ENCODE peak calls at places on chromosomes 16 and 17, in seven cellular contexts. One of them, this sample, is unnamed. For H3K4me1, the result is how much of the 10 kb centered on the place peaks cover.

GRCh38 chr17:57016066-57016763 is 38.3 kb downstream of the SCPEP1 start:
- DNase-seq in hepatocyte: no peak
- DNase-seq in aorta: no peak
- DNase-seq in upper lobe of right lung: no peak
- DNase-seq in suprapubic skin: no peak
- DNase-seq in right lobe of liver: no peak
- DNase-seq in keratinocyte: no peak
- DNase-seq in this sample: no peak

GRCh38 chr17:66426397-66427033 is 124.1 kb downstream of the PRKCA start:
- DNase-seq in hepatocyte: no peak
- DNase-seq in aorta: no peak
- DNase-seq in upper lobe of right lung: no peak
- DNase-seq in suprapubic skin: no peak
- DNase-seq in right lobe of liver: no peak
- DNase-seq in keratinocyte: no peak
- DNase-seq in this sample: no peak

GRCh38 chr17:12438813-12439586 is 226.7 kb upstream of the MYOCD start:
- DNase-seq in hepatocyte: no peak
- DNase-seq in aorta: no peak
- DNase-seq in upper lobe of right lung: no peak
- DNase-seq in suprapubic skin: no peak
- DNase-seq in right lobe of liver: no peak
- DNase-seq in keratinocyte: no peak
- DNase-seq in this sample: no peak

GRCh38 chr17:32807577-32807976 is 69.3 kb downstream of the MYO1D start:
- DNase-seq in hepatocyte: no peak
- DNase-seq in aorta: no peak
- DNase-seq in upper lobe of right lung: no peak
- DNase-seq in suprapubic skin: no peak
- DNase-seq in right lobe of liver: no peak
- DNase-seq in keratinocyte: no peak
- DNase-seq in this sample: no peak

GRCh38 chr16:23269248-23270091 is 32.6 kb upstream of the SCNN1B start:
- DNase-seq in hepatocyte: no peak
- DNase-seq in aorta: no peak
- DNase-seq in upper lobe of right lung: no peak
- DNase-seq in suprapubic skin: no peak
- DNase-seq in right lobe of liver: no peak
- DNase-seq in keratinocyte: no peak
- DNase-seq in this sample: no peak

GRCh38 chr17:74733365-74734122 is 3.5 kb upstream of the RAB37 start:
- DNase-seq in hepatocyte: no peak
- DNase-seq in aorta: no peak
- DNase-seq in upper lobe of right lung: no peak
- DNase-seq in suprapubic skin: no peak
- DNase-seq in right lobe of liver: no peak
- DNase-seq in keratinocyte: no peak
- DNase-seq in this sample: no peak

GRCh38 chr16:12788758-12789157 is 14.9 kb downstream of the CPPED1 start:
- DNase-seq in hepatocyte: no peak
- DNase-seq in aorta: no peak
- DNase-seq in upper lobe of right lung: no peak
- DNase-seq in suprapubic skin: no peak
- DNase-seq in right lobe of liver: no peak
- DNase-seq in keratinocyte: no peak
- DNase-seq in this sample: no peak

GRCh38 chr16:57284206-57284951 is at the start of gene PLLP:
- DNase-seq in hepatocyte: peak
- DNase-seq in aorta: peak
- DNase-seq in upper lobe of right lung: peak
- DNase-seq in suprapubic skin: peak
- DNase-seq in right lobe of liver: peak
- DNase-seq in keratinocyte: no peak
- DNase-seq in this sample: no peak

GRCh38 chr17:50348522-50349240 is 2.8 kb downstream of the XYLT2 start:
- DNase-seq in hepatocyte: peak
- DNase-seq in aorta: peak
- DNase-seq in upper lobe of right lung: peak
- DNase-seq in suprapubic skin: peak
- DNase-seq in right lobe of liver: peak
- DNase-seq in keratinocyte: no peak
- DNase-seq in this sample: no peak

GRCh38 chr16:21184834-21185233 is 26.4 kb downstream of the LDAF1 start:
- DNase-seq in hepatocyte: no peak
- DNase-seq in aorta: no peak
- DNase-seq in upper lobe of right lung: no peak
- DNase-seq in suprapubic skin: no peak
- DNase-seq in right lobe of liver: no peak
- DNase-seq in keratinocyte: no peak
- DNase-seq in this sample: no peak

GRCh38 chr17:79789943-79790804 is 6.7 kb downstream of the CBX8 start:
- DNase-seq in hepatocyte: peak
- DNase-seq in aorta: peak
- DNase-seq in upper lobe of right lung: peak
- DNase-seq in suprapubic skin: no peak
- DNase-seq in right lobe of liver: peak
- DNase-seq in keratinocyte: no peak
- DNase-seq in this sample: no peak

GRCh38 chr17:43398724-43399595 is at the start of gene ARL4D:
- DNase-seq in hepatocyte: peak
- DNase-seq in aorta: peak
- DNase-seq in upper lobe of right lung: peak
- DNase-seq in suprapubic skin: peak
- DNase-seq in right lobe of liver: peak
- DNase-seq in keratinocyte: no peak
- DNase-seq in this sample: peak

GRCh38 chr16:87185983-87186382 is 131.2 kb downstream of the C16orf95 start:
- DNase-seq in hepatocyte: no peak
- DNase-seq in aorta: peak
- DNase-seq in upper lobe of right lung: no peak
- DNase-seq in suprapubic skin: no peak
- DNase-seq in right lobe of liver: no peak
- DNase-seq in keratinocyte: no peak
- DNase-seq in this sample: no peak

GRCh38 chr17:7438050-7438614 is 1.2 kb upstream of the FGF11 start:
- DNase-seq in hepatocyte: peak
- DNase-seq in aorta: peak
- DNase-seq in upper lobe of right lung: peak
- DNase-seq in suprapubic skin: peak
- DNase-seq in right lobe of liver: peak
- DNase-seq in keratinocyte: no peak
- DNase-seq in this sample: peak

GRCh38 chr16:1377406-1378010 is 25.8 kb downstream of the GNPTG start:
- DNase-seq in hepatocyte: no peak
- DNase-seq in aorta: no peak
- DNase-seq in upper lobe of right lung: no peak
- DNase-seq in suprapubic skin: no peak
- DNase-seq in right lobe of liver: no peak
- DNase-seq in keratinocyte: no peak
- DNase-seq in this sample: no peak

GRCh38 chr17:38912221-38912813 is 13.1 kb upstream of the LASP1NB start:
- DNase-seq in hepatocyte: peak
- DNase-seq in aorta: peak
- DNase-seq in upper lobe of right lung: peak
- DNase-seq in suprapubic skin: no peak
- DNase-seq in right lobe of liver: peak
- DNase-seq in keratinocyte: no peak
- DNase-seq in this sample: peak

GRCh38 chr16:50611332-50611934 is 63.2 kb downstream of the NKD1 start:
- DNase-seq in hepatocyte: no peak
- DNase-seq in aorta: no peak
- DNase-seq in upper lobe of right lung: no peak
- DNase-seq in suprapubic skin: no peak
- DNase-seq in right lobe of liver: no peak
- DNase-seq in keratinocyte: no peak
- DNase-seq in this sample: no peak

GRCh38 chr16:50610331-50611262 is 62.4 kb downstream of the NKD1 start:
- DNase-seq in hepatocyte: peak
- DNase-seq in aorta: no peak
- DNase-seq in upper lobe of right lung: no peak
- DNase-seq in suprapubic skin: no peak
- DNase-seq in right lobe of liver: no peak
- DNase-seq in keratinocyte: no peak
- DNase-seq in this sample: no peak

GRCh38 chr16:50612849-50613198 is 64.6 kb downstream of the NKD1 start:
- DNase-seq in hepatocyte: no peak
- DNase-seq in aorta: no peak
- DNase-seq in upper lobe of right lung: no peak
- DNase-seq in suprapubic skin: no peak
- DNase-seq in right lobe of liver: no peak
- DNase-seq in keratinocyte: no peak
- DNase-seq in this sample: no peak

GRCh38 chr16:50613281-50613991 is 65.2 kb downstream of the NKD1 start:
- DNase-seq in hepatocyte: peak
- DNase-seq in aorta: no peak
- DNase-seq in upper lobe of right lung: no peak
- DNase-seq in suprapubic skin: no peak
- DNase-seq in right lobe of liver: no peak
- DNase-seq in keratinocyte: no peak
- DNase-seq in this sample: peak

DNA sequence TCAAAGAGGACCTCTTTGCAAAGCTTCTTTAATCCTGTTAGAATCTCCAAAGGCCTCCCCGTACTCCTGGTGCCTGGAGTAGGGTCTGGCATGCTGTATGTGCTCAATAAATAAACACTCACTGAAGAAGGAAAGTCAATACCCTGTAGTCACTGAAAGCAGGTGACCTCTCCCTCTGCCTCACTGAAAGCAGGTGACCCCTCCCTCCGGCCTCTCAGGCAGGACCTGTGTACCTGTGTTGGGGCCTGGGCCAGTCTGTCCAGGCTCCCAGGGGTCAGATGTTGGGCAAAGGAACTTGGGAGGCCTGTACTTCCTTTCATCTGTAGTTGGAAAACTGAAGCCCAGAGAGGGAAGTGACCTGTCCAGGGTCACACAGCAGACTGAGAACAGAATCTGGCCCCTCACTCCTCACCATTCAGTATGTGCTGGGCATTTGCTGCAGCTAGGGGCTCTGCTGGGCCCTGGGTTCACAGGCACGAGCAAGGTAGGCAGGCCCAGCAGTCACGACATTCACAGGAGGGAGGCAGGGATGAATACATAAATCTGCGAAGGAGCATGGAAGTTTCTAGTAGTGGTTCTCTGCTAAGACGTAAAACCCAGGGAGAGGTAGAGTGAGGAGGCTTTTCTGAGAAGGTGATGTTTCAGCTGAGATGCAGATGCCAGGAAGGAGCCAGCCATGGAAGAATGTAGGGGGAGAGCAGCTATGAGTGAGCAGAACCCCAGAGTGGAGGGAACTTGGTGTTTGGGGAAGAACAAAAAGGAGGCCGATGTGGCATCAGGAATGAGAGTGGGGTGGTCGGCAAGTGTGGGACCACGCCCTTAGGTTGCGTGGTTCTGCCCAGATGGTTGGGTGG is 64.0 kb downstream of the NKD1 start:
- DNase-seq in hepatocyte: no peak
- DNase-seq in aorta: no peak
- DNase-seq in upper lobe of right lung: no peak
- DNase-seq in suprapubic skin: no peak
- DNase-seq in right lobe of liver: no peak
- DNase-seq in keratinocyte: no peak
- DNase-seq in this sample: no peak
- H3K27ac ChIP-seq in hepatocyte: peak
- H3K27ac ChIP-seq in aorta: no peak
- H3K27ac ChIP-seq in upper lobe of right lung: peak
- H3K27ac ChIP-seq in suprapubic skin: no peak
- H3K27ac ChIP-seq in right lobe of liver: no peak
- H3K27ac ChIP-seq in keratinocyte: no peak
- H3K27ac ChIP-seq in this sample: peak

DNA sequence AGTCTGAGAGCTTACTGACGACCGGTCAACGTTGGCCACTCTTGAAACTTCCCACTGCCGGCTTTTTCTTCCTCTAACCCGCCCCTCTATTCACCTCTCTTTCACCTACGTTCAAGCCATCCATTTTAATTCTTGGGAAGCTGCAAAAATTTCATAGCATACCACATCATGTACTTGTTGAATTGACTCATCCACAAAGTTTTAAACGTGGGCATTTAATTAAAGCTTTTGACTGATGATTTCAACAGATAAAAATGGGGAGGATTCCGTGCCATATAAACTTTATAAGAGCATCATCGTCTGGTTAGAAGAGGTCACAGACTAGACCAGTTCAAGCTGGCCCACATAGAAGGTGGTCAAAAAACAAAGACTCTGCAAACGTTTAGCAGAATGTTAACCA is 22.5 kb downstream of the VPS53 start:
- DNase-seq in hepatocyte: no peak
- DNase-seq in aorta: no peak
- DNase-seq in upper lobe of right lung: no peak
- DNase-seq in suprapubic skin: no peak
- DNase-seq in right lobe of liver: no peak
- DNase-seq in keratinocyte: peak
- DNase-seq in this sample: no peak
- H3K4me1 ChIP-seq in hepatocyte: under half
- H3K4me1 ChIP-seq in aorta: under half
- H3K4me1 ChIP-seq in upper lobe of right lung: under half
- H3K4me1 ChIP-seq in suprapubic skin: under half
- H3K4me1 ChIP-seq in right lobe of liver: under half
- H3K4me1 ChIP-seq in keratinocyte: under half
- H3K4me1 ChIP-seq in this sample: under half

DNA sequence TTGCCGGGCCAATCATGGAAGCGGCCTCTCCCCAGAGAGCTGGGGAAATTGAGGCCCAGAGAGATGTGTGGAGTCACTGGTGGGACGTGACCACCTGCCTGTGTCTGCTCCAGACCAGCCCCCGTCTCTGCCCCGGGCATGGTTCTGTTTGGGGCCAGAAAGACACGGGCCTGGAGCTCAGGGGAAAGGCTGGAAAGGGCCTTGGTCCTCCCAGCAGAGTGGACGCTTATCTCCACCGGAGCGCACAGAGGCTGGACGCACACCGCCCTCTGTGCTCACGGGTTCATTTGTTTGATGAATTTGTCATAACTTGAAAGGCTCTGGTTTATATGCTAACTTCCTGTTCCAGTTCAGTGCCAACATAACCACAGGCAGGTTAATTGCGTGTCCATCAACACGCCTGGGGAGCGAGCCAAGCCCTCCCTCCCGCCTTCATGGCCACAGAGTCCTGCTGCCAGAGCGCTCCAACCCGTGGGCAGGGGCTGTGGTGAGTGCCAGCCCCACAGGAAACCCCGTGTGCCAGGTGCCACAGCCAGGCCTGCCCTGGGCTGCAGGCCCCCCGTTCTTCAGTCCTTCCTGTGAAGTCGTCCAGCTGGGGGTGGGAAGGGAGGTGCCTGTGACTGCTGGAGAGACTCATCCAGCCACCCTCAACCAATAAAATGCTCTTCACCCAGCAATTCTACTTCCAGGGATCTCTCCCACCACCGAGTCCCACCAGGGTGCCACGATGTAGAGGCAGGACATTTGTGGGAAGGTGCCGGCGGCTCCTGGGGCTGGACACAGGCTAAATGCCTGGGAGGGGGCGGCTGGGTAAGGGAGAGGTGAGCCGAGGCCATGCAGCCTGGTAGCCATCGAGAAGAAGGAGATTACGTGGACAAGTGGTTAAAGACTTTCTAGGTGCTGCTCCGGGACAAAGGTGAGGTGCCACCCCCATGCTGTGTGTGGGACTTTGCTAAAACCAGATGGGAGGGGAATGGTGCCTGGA is 29.4 kb upstream of the BAHCC1 start:
- DNase-seq in hepatocyte: peak
- DNase-seq in aorta: no peak
- DNase-seq in upper lobe of right lung: peak
- DNase-seq in suprapubic skin: no peak
- DNase-seq in right lobe of liver: no peak
- DNase-seq in keratinocyte: peak
- DNase-seq in this sample: peak
- H3K27ac ChIP-seq in hepatocyte: peak
- H3K27ac ChIP-seq in aorta: no peak
- H3K27ac ChIP-seq in upper lobe of right lung: peak
- H3K27ac ChIP-seq in suprapubic skin: no peak
- H3K27ac ChIP-seq in right lobe of liver: no peak
- H3K27ac ChIP-seq in keratinocyte: peak
- H3K27ac ChIP-seq in this sample: peak

GRCh38 chr17:1377334-1377733 is 22.7 kb downstream of the YWHAE start:
- DNase-seq in hepatocyte: no peak
- DNase-seq in aorta: peak
- DNase-seq in upper lobe of right lung: no peak
- DNase-seq in suprapubic skin: no peak
- DNase-seq in right lobe of liver: no peak
- DNase-seq in keratinocyte: no peak
- DNase-seq in this sample: no peak
- H3K4me1 ChIP-seq in hepatocyte: half or more
- H3K4me1 ChIP-seq in aorta: under half
- H3K4me1 ChIP-seq in upper lobe of right lung: half or more
- H3K4me1 ChIP-seq in suprapubic skin: half or more
- H3K4me1 ChIP-seq in right lobe of liver: half or more
- H3K4me1 ChIP-seq in keratinocyte: under half
- H3K4me1 ChIP-seq in this sample: under half

This sample was measured in uterus.